ENCODE peak calls at places on chromosomes 13 and 19, in eight cellular contexts. One of them, this sample, is unnamed.

GRCh38 chr13:50810998-50811397 is 32.5 kb downstream of the DLEU7 start:
- DNase-seq in stimulated activated CD8-positive, alpha-beta memory T cell treated with anti-CD3 and anti-CD28 coated beads, Interleukin-7, amount 100 ng/mL, for 1 hour: no peak
- DNase-seq in iris pigment epithelial cell: no peak
- DNase-seq in type B pancreatic cell: no peak
- DNase-seq in iPS-NIHi11: no peak
- DNase-seq in NCI-H345: no peak
- DNase-seq in NCI-H1105: no peak
- DNase-seq in foreskin fibroblast: no peak
- DNase-seq in this sample: no peak

GRCh38 chr19:7701654-7702457 is at the start of gene FCER2:
- DNase-seq in type B pancreatic cell: no peak
- DNase-seq in iPS-NIHi11: no peak
- DNase-seq in NCI-H345: no peak
- DNase-seq in stimulated activated CD8-positive, alpha-beta memory T cell treated with anti-CD3 and anti-CD28 coated beads, Interleukin-7, amount 100 ng/mL, for 1 hour: no peak
- DNase-seq in iris pigment epithelial cell: no peak
- DNase-seq in NCI-H1105: no peak
- DNase-seq in foreskin fibroblast: no peak
- DNase-seq in this sample: no peak

GRCh38 chr19:38731654-38732301 is 12.5 kb downstream of the CAPN12 start:
- DNase-seq in iPS-NIHi11: no peak
- DNase-seq in foreskin fibroblast: no peak
- DNase-seq in NCI-H1105: no peak
- DNase-seq in NCI-H345: peak
- DNase-seq in type B pancreatic cell: no peak
- DNase-seq in iris pigment epithelial cell: no peak
- DNase-seq in stimulated activated CD8-positive, alpha-beta memory T cell treated with anti-CD3 and anti-CD28 coated beads, Interleukin-7, amount 100 ng/mL, for 1 hour: no peak
- DNase-seq in this sample: no peak

GRCh38 chr19:31283701-31284100 is 65.5 kb downstream of the TSHZ3 start:
- DNase-seq in type B pancreatic cell: no peak
- DNase-seq in stimulated activated CD8-positive, alpha-beta memory T cell treated with anti-CD3 and anti-CD28 coated beads, Interleukin-7, amount 100 ng/mL, for 1 hour: no peak
- DNase-seq in iris pigment epithelial cell: no peak
- DNase-seq in NCI-H345: no peak
- DNase-seq in iPS-NIHi11: no peak
- DNase-seq in foreskin fibroblast: no peak
- DNase-seq in NCI-H1105: no peak
- DNase-seq in this sample: no peak

GRCh38 chr19:21322528-21322927 is 6.7 kb downstream of the ZNF708 start:
- DNase-seq in foreskin fibroblast: no peak
- DNase-seq in NCI-H345: no peak
- DNase-seq in type B pancreatic cell: no peak
- DNase-seq in iris pigment epithelial cell: no peak
- DNase-seq in iPS-NIHi11: no peak
- DNase-seq in NCI-H1105: no peak
- DNase-seq in stimulated activated CD8-positive, alpha-beta memory T cell treated with anti-CD3 and anti-CD28 coated beads, Interleukin-7, amount 100 ng/mL, for 1 hour: no peak
- DNase-seq in this sample: no peak

GRCh38 chr13:108155185-108156106 is 59.9 kb downstream of the LIG4 start:
- DNase-seq in NCI-H1105: peak
- DNase-seq in type B pancreatic cell: no peak
- DNase-seq in stimulated activated CD8-positive, alpha-beta memory T cell treated with anti-CD3 and anti-CD28 coated beads, Interleukin-7, amount 100 ng/mL, for 1 hour: peak
- DNase-seq in NCI-H345: peak
- DNase-seq in foreskin fibroblast: peak
- DNase-seq in iPS-NIHi11: peak
- DNase-seq in iris pigment epithelial cell: peak
- DNase-seq in this sample: no peak

GRCh38 chr13:46684287-46685001 is 112.5 kb downstream of the ESD start:
- DNase-seq in NCI-H345: no peak
- DNase-seq in iris pigment epithelial cell: peak
- DNase-seq in NCI-H1105: no peak
- DNase-seq in iPS-NIHi11: peak
- DNase-seq in stimulated activated CD8-positive, alpha-beta memory T cell treated with anti-CD3 and anti-CD28 coated beads, Interleukin-7, amount 100 ng/mL, for 1 hour: no peak
- DNase-seq in foreskin fibroblast: no peak
- DNase-seq in type B pancreatic cell: no peak
- DNase-seq in this sample: no peak

GRCh38 chr13:44238011-44238421 is 135.6 kb upstream of the SERP2 start:
- DNase-seq in type B pancreatic cell: no peak
- DNase-seq in iPS-NIHi11: no peak
- DNase-seq in NCI-H345: no peak
- DNase-seq in iris pigment epithelial cell: no peak
- DNase-seq in foreskin fibroblast: peak
- DNase-seq in NCI-H1105: no peak
- DNase-seq in stimulated activated CD8-positive, alpha-beta memory T cell treated with anti-CD3 and anti-CD28 coated beads, Interleukin-7, amount 100 ng/mL, for 1 hour: no peak
- DNase-seq in this sample: no peak

GRCh38 chr19:53906211-53907192 is 2.6 kb upstream of the CACNG7 start:
- DNase-seq in NCI-H345: no peak
- DNase-seq in foreskin fibroblast: no peak
- DNase-seq in iris pigment epithelial cell: no peak
- DNase-seq in stimulated activated CD8-positive, alpha-beta memory T cell treated with anti-CD3 and anti-CD28 coated beads, Interleukin-7, amount 100 ng/mL, for 1 hour: peak
- DNase-seq in type B pancreatic cell: no peak
- DNase-seq in NCI-H1105: no peak
- DNase-seq in iPS-NIHi11: peak
- DNase-seq in this sample: no peak

GRCh38 chr19:48967346-48968178 is 2.5 kb downstream of the FTL start:
- DNase-seq in type B pancreatic cell: no peak
- DNase-seq in iris pigment epithelial cell: peak
- DNase-seq in foreskin fibroblast: peak
- DNase-seq in iPS-NIHi11: no peak
- DNase-seq in NCI-H1105: no peak
- DNase-seq in NCI-H345: no peak
- DNase-seq in stimulated activated CD8-positive, alpha-beta memory T cell treated with anti-CD3 and anti-CD28 coated beads, Interleukin-7, amount 100 ng/mL, for 1 hour: no peak
- DNase-seq in this sample: no peak

GRCh38 chr13:113548778-113549621 is 35.6 kb upstream of the TFDP1 start:
- DNase-seq in stimulated activated CD8-positive, alpha-beta memory T cell treated with anti-CD3 and anti-CD28 coated beads, Interleukin-7, amount 100 ng/mL, for 1 hour: no peak
- DNase-seq in type B pancreatic cell: peak
- DNase-seq in NCI-H345: peak
- DNase-seq in NCI-H1105: no peak
- DNase-seq in iPS-NIHi11: no peak
- DNase-seq in iris pigment epithelial cell: no peak
- DNase-seq in foreskin fibroblast: no peak
- DNase-seq in this sample: no peak

GRCh38 chr19:28426110-28426901 is 786.6 kb downstream of the UQCRFS1 start:
- DNase-seq in type B pancreatic cell: no peak
- DNase-seq in iris pigment epithelial cell: no peak
- DNase-seq in foreskin fibroblast: no peak
- DNase-seq in NCI-H345: no peak
- DNase-seq in stimulated activated CD8-positive, alpha-beta memory T cell treated with anti-CD3 and anti-CD28 coated beads, Interleukin-7, amount 100 ng/mL, for 1 hour: no peak
- DNase-seq in NCI-H1105: no peak
- DNase-seq in iPS-NIHi11: no peak
- DNase-seq in this sample: no peak

GRCh38 chr19:51417107-51417806 is at the start of gene SIGLEC10:
- DNase-seq in foreskin fibroblast: no peak
- DNase-seq in iris pigment epithelial cell: no peak
- DNase-seq in iPS-NIHi11: no peak
- DNase-seq in NCI-H1105: no peak
- DNase-seq in NCI-H345: no peak
- DNase-seq in type B pancreatic cell: no peak
- DNase-seq in stimulated activated CD8-positive, alpha-beta memory T cell treated with anti-CD3 and anti-CD28 coated beads, Interleukin-7, amount 100 ng/mL, for 1 hour: no peak
- DNase-seq in this sample: peak

GRCh38 chr19:44757057-44757734 is 8.7 kb downstream of the BCL3 start:
- DNase-seq in type B pancreatic cell: no peak
- DNase-seq in iris pigment epithelial cell: peak
- DNase-seq in iPS-NIHi11: peak
- DNase-seq in foreskin fibroblast: peak
- DNase-seq in NCI-H345: no peak
- DNase-seq in stimulated activated CD8-positive, alpha-beta memory T cell treated with anti-CD3 and anti-CD28 coated beads, Interleukin-7, amount 100 ng/mL, for 1 hour: no peak
- DNase-seq in NCI-H1105: no peak
- DNase-seq in this sample: no peak

GRCh38 chr19:47107953-47108746 is 5.4 kb downstream of the ZC3H4 start:
- DNase-seq in stimulated activated CD8-positive, alpha-beta memory T cell treated with anti-CD3 and anti-CD28 coated beads, Interleukin-7, amount 100 ng/mL, for 1 hour: no peak
- DNase-seq in foreskin fibroblast: no peak
- DNase-seq in iPS-NIHi11: no peak
- DNase-seq in NCI-H345: no peak
- DNase-seq in NCI-H1105: no peak
- DNase-seq in type B pancreatic cell: no peak
- DNase-seq in iris pigment epithelial cell: peak
- DNase-seq in this sample: no peak

GRCh38 chr19:17863520-17864182 is 3.9 kb downstream of the RPL18A start:
- DNase-seq in NCI-H1105: no peak
- DNase-seq in NCI-H345: no peak
- DNase-seq in foreskin fibroblast: no peak
- DNase-seq in iPS-NIHi11: no peak
- DNase-seq in stimulated activated CD8-positive, alpha-beta memory T cell treated with anti-CD3 and anti-CD28 coated beads, Interleukin-7, amount 100 ng/mL, for 1 hour: no peak
- DNase-seq in iris pigment epithelial cell: no peak
- DNase-seq in type B pancreatic cell: no peak
- DNase-seq in this sample: no peak

GRCh38 chr19:752652-753517 is 2.0 kb downstream of the MISP start:
- DNase-seq in stimulated activated CD8-positive, alpha-beta memory T cell treated with anti-CD3 and anti-CD28 coated beads, Interleukin-7, amount 100 ng/mL, for 1 hour: no peak
- DNase-seq in iPS-NIHi11: peak
- DNase-seq in iris pigment epithelial cell: peak
- DNase-seq in NCI-H345: no peak
- DNase-seq in NCI-H1105: no peak
- DNase-seq in foreskin fibroblast: peak
- DNase-seq in type B pancreatic cell: no peak
- DNase-seq in this sample: no peak

GRCh38 chr19:16702123-16702522 is 17.5 kb upstream of the NWD1 start:
- DNase-seq in NCI-H345: no peak
- DNase-seq in type B pancreatic cell: no peak
- DNase-seq in iris pigment epithelial cell: peak
- DNase-seq in foreskin fibroblast: peak
- DNase-seq in stimulated activated CD8-positive, alpha-beta memory T cell treated with anti-CD3 and anti-CD28 coated beads, Interleukin-7, amount 100 ng/mL, for 1 hour: no peak
- DNase-seq in NCI-H1105: no peak
- DNase-seq in iPS-NIHi11: no peak
- DNase-seq in this sample: no peak

GRCh38 chr19:6070179-6071102 is 39.9 kb downstream of the RFX2 start:
- DNase-seq in NCI-H1105: no peak
- DNase-seq in stimulated activated CD8-positive, alpha-beta memory T cell treated with anti-CD3 and anti-CD28 coated beads, Interleukin-7, amount 100 ng/mL, for 1 hour: no peak
- DNase-seq in iPS-NIHi11: no peak
- DNase-seq in iris pigment epithelial cell: no peak
- DNase-seq in type B pancreatic cell: no peak
- DNase-seq in foreskin fibroblast: no peak
- DNase-seq in NCI-H345: no peak
- DNase-seq in this sample: no peak

GRCh38 chr13:52374389-52374788 is 31.6 kb downstream of the THSD1 start:
- DNase-seq in iris pigment epithelial cell: no peak
- DNase-seq in stimulated activated CD8-positive, alpha-beta memory T cell treated with anti-CD3 and anti-CD28 coated beads, Interleukin-7, amount 100 ng/mL, for 1 hour: no peak
- DNase-seq in iPS-NIHi11: no peak
- DNase-seq in type B pancreatic cell: no peak
- DNase-seq in NCI-H1105: no peak
- DNase-seq in foreskin fibroblast: no peak
- DNase-seq in NCI-H345: no peak
- DNase-seq in this sample: no peak

GRCh38 chr19:18629166-18630088 is 7.4 kb upstream of the KLHL26 start:
- DNase-seq in iris pigment epithelial cell: no peak
- DNase-seq in stimulated activated CD8-positive, alpha-beta memory T cell treated with anti-CD3 and anti-CD28 coated beads, Interleukin-7, amount 100 ng/mL, for 1 hour: no peak
- DNase-seq in type B pancreatic cell: no peak
- DNase-seq in NCI-H1105: no peak
- DNase-seq in iPS-NIHi11: no peak
- DNase-seq in foreskin fibroblast: no peak
- DNase-seq in NCI-H345: no peak
- DNase-seq in this sample: no peak

GRCh38 chr13:36674337-36675212 is 755 bp downstream of the SERTM1 start:
- DNase-seq in iris pigment epithelial cell: no peak
- DNase-seq in foreskin fibroblast: no peak
- DNase-seq in stimulated activated CD8-positive, alpha-beta memory T cell treated with anti-CD3 and anti-CD28 coated beads, Interleukin-7, amount 100 ng/mL, for 1 hour: no peak
- DNase-seq in NCI-H345: no peak
- DNase-seq in NCI-H1105: no peak
- DNase-seq in type B pancreatic cell: no peak
- DNase-seq in iPS-NIHi11: no peak
- DNase-seq in this sample: no peak

GRCh38 chr13:114062754-114063153 is 69.7 kb downstream of the RASA3 start:
- DNase-seq in stimulated activated CD8-positive, alpha-beta memory T cell treated with anti-CD3 and anti-CD28 coated beads, Interleukin-7, amount 100 ng/mL, for 1 hour: no peak
- DNase-seq in type B pancreatic cell: no peak
- DNase-seq in foreskin fibroblast: no peak
- DNase-seq in NCI-H1105: no peak
- DNase-seq in iPS-NIHi11: no peak
- DNase-seq in iris pigment epithelial cell: no peak
- DNase-seq in NCI-H345: no peak
- DNase-seq in this sample: no peak

GRCh38 chr13:99104396-99104795 is 96.3 kb upstream of the UBAC2 start:
- DNase-seq in type B pancreatic cell: no peak
- DNase-seq in NCI-H345: no peak
- DNase-seq in iPS-NIHi11: no peak
- DNase-seq in iris pigment epithelial cell: no peak
- DNase-seq in foreskin fibroblast: no peak
- DNase-seq in NCI-H1105: no peak
- DNase-seq in stimulated activated CD8-positive, alpha-beta memory T cell treated with anti-CD3 and anti-CD28 coated beads, Interleukin-7, amount 100 ng/mL, for 1 hour: no peak
- DNase-seq in this sample: no peak

GRCh38 chr19:480016-480855 is 16.1 kb upstream of the MADCAM1 start:
- DNase-seq in NCI-H1105: no peak
- DNase-seq in iris pigment epithelial cell: peak
- DNase-seq in type B pancreatic cell: no peak
- DNase-seq in stimulated activated CD8-positive, alpha-beta memory T cell treated with anti-CD3 and anti-CD28 coated beads, Interleukin-7, amount 100 ng/mL, for 1 hour: no peak
- DNase-seq in iPS-NIHi11: peak
- DNase-seq in foreskin fibroblast: peak
- DNase-seq in NCI-H345: peak
- DNase-seq in this sample: no peak

This sample was measured in esophagus squamous epithelium.